ENCODE peak calls at places on chromosomes 4 and X, in eight cellular contexts. T is AG10803, Z is K562, I is kidney, K is fibroblast of lung, H is fibroblast of pulmonary artery, G is ovary, S is psoas muscle. W is an unnamed sample.

GRCh38 chr4:58274553-58274952 is 1164.4 kb upstream of the IGFBP7 start:
- DNase-seq in T (no peak), Z (no peak), I (no peak), K (no peak), H (no peak), G (no peak), S (no peak), W (no peak)

GRCh38 chr4:40195182-40196177 is 1.4 kb upstream of the RHOH start:
- DNase-seq in T (no peak), Z (no peak), I (no peak), K (no peak), H (no peak), G (no peak), S (no peak), W (no peak)

GRCh38 chr4:30948653-30949052 is 228.5 kb downstream of the PCDH7 start:
- DNase-seq in T (no peak), Z (no peak), I (no peak), K (peak), H (peak), G (no peak), S (no peak), W (no peak)

GRCh38 chr4:176988226-176988625 is 195.5 kb upstream of the VEGFC start:
- DNase-seq in T (peak), Z (no peak), I (no peak), K (peak), H (peak), G (no peak), S (no peak), W (no peak)

GRCh38 chr4:94833394-94833793 is 75.6 kb downstream of the BMPR1B start:
- DNase-seq in T (no peak), Z (no peak), I (no peak), K (peak), H (no peak), G (no peak), S (no peak), W (no peak)

GRCh38 chr4:178556796-178557195 is 1114.6 kb upstream of the AGA start:
- DNase-seq in T (no peak), Z (no peak), I (no peak), K (no peak), H (no peak), G (no peak), S (no peak), W (no peak)

GRCh38 chrX:130497531-130497930 is 95.7 kb downstream of the RBMX2 start:
- DNase-seq in T (no peak), Z (no peak), I (no peak), K (no peak), H (no peak), G (no peak), S (no peak), W (no peak)

GRCh38 chr4:163063891-163064290 is 102.8 kb downstream of the NAF1 start:
- DNase-seq in T (peak), Z (no peak), I (no peak), K (peak), H (peak), G (no peak), S (no peak), W (no peak)

GRCh38 chr4:182918791-182919302 is 1.7 kb upstream of the DCTD start:
- DNase-seq in T (no peak), Z (no peak), I (no peak), K (no peak), H (no peak), G (no peak), S (no peak), W (no peak)

GRCh38 chr4:2860391-2861348 is 17.0 kb downstream of the ADD1 start:
- DNase-seq in T (no peak), Z (peak), I (peak), K (peak), H (peak), G (no peak), S (no peak), W (no peak)

GRCh38 chr4:677431-678293 is 3.3 kb downstream of the MYL5 start:
- DNase-seq in T (peak), Z (no peak), I (peak), K (no peak), H (no peak), G (no peak), S (no peak), W (no peak)

GRCh38 chr4:24770111-24770584 is 25.2 kb upstream of the SOD3 start:
- DNase-seq in T (peak), Z (no peak), I (no peak), K (peak), H (peak), G (no peak), S (no peak), W (no peak)

GRCh38 chrX:118730500-118731247 is 3.3 kb downstream of the IL13RA1 start:
- DNase-seq in T (peak), Z (no peak), I (no peak), K (peak), H (peak), G (no peak), S (no peak), W (no peak)

GRCh38 chr4:78235800-78236199 is 178.7 kb downstream of the FRAS1 start:
- DNase-seq in T (no peak), Z (no peak), I (no peak), K (no peak), H (no peak), G (no peak), S (no peak), W (no peak)

GRCh38 chrX:1336331-1337143 is at the start of gene IL3RA:
- DNase-seq in T (peak), Z (no peak), I (peak), K (no peak), H (peak), G (no peak), S (no peak), W (peak)

GRCh38 chrX:101287402-101287801 is 3.7 kb downstream of the TAF7L start:
- DNase-seq in T (peak), Z (peak), I (no peak), K (peak), H (peak), G (no peak), S (no peak), W (no peak)

GRCh38 chrX:52990848-52991247 is 32.5 kb upstream of the FAM156A start:
- DNase-seq in T (no peak), Z (no peak), I (no peak), K (peak), H (no peak), G (no peak), S (no peak), W (no peak)

GRCh38 chr4:16050669-16051068 is 33.2 kb downstream of the PROM1 start:
- DNase-seq in T (no peak), Z (no peak), I (no peak), K (no peak), H (no peak), G (no peak), S (no peak), W (no peak)

DNA sequence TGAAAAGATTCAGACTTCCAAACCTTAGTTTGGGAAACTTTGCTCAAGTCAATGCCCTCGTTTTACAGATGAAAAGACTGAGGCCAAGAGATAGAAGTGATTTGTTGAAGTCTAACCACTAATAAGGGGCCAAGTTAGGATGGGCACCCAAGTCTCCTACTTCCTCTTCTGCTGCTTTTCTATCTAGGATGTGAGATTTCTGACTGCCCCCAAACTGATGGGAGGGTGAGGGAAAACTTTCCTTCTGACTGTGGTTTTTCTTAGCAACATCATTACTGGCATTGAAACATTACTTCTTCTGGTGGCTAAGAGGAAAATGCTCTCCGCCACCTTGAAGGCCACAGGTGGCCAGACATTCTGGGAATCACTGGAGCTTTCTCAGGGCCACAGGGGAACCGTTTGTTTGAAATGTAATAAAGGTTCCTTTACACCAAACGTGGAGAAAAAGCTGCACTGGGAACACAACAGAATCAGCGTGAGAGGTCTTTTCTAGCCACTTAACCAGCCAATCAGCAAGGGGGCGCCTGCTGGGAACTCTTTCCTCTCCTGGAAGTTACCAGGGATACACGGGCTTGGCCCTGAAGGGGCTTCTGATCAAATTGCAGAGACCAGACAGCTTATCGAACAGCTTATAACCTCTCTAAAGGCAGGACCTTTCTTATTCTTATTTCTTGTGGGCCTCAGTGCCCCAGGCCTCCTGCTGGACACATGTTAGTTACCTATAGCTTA is 115.9 kb upstream of the TEX13D start:
- DNase-seq in T (no peak), Z (no peak), I (no peak), K (no peak), H (no peak), G (no peak), S (no peak), W (no peak)
- H3K4me3 ChIP-seq in T (no peak), Z (no peak), I (no peak), K (no peak), H (no peak), G (no peak), S (no peak), W (no peak)

DNA sequence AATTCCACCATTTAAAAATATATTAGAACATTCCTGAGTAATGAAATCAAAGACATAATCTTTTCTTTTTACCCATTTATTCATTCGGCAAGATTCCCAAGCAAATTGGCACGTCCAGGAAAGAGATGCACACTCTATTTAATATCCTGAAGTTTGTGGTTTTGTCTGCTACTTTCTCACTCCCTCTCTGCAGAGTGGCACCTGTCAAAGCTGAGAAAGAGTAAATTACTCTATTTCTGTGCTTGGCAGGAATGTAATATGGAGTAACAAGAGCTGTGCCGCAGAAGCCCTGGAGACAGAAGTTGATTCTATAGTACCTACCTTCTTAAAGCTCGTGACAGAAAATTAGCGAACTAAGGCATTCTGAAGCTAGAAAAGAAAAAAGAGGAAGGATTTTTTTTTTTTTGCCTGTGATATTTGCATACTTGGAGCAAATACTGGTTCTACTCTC is 5.5 kb downstream of the GSTCD start:
- DNase-seq in T (no peak), Z (no peak), I (no peak), K (peak), H (no peak), G (no peak), S (no peak), W (no peak)
- H3K4me3 ChIP-seq in T (no peak), Z (no peak), I (no peak), K (no peak), H (peak), G (no peak), S (peak), W (peak)

GRCh38 chr4:85824166-85824945 is 349.4 kb downstream of the ARHGAP24 start:
- DNase-seq in T (peak), Z (no peak), I (no peak), K (peak), H (no peak), G (no peak), S (no peak), W (no peak)

GRCh38 chr4:85831647-85832046 is 356.7 kb downstream of the ARHGAP24 start:
- DNase-seq in T (no peak), Z (no peak), I (peak), K (no peak), H (no peak), G (no peak), S (no peak), W (no peak)

GRCh38 chr4:85825937-85826678 is 351.2 kb downstream of the ARHGAP24 start:
- DNase-seq in T (peak), Z (no peak), I (no peak), K (peak), H (peak), G (no peak), S (no peak), W (no peak)

GRCh38 chr4:85829276-85830051 is 354.5 kb downstream of the ARHGAP24 start:
- DNase-seq in T (no peak), Z (no peak), I (no peak), K (peak), H (peak), G (no peak), S (no peak), W (no peak)

DNA sequence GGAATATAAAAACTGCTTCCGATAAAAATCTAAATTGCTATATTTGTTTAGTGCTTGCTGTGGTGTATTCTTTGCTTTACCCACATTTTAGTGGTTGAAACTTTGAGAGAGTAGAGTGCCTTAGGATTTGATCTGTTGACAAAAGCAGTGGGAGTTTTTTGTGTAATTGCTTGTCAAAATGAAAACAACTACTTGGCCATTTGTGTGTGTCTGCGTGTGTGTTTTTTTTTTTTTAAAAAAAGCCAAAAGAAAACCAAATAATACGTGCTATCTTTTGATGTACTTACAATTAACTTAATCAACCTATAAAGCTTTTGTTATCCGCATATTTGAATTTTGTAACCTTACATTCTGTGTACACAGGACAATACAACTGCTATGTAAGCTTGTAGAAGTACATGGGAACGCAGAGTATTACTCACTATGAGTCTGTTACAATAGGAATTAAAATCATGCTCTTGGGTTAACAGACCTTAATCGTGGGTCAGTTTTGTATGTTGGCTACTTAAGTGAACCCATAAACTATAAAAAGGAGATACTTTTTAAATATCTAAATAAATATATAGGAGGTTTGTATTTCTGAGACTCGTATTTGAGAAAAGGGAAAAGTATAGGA is 353.5 kb downstream of the ARHGAP24 start:
- DNase-seq in T (peak), Z (no peak), I (no peak), K (peak), H (peak), G (no peak), S (no peak), W (no peak)
- H3K4me3 ChIP-seq in T (peak), Z (no peak), I (peak), K (peak), H (peak), G (no peak), S (peak), W (peak)

GRCh38 chrX:152451731-152451980 is 541 bp upstream of the GABRA3 start:
- DNase-seq in T (no peak), Z (no peak), I (no peak), K (no peak), H (no peak), G (no peak), S (no peak), W (no peak)

GRCh38 chrX:152444338-152444737 is 6.8 kb downstream of the GABRA3 start:
- DNase-seq in T (no peak), Z (peak), I (no peak), K (no peak), H (no peak), G (no peak), S (no peak), W (no peak)

GRCh38 chrX:152445926-152446325 is 5.2 kb downstream of the GABRA3 start:
- DNase-seq in T (no peak), Z (no peak), I (no peak), K (peak), H (no peak), G (no peak), S (no peak), W (no peak)

GRCh38 chrX:152450076-152450475 is 1.0 kb downstream of the GABRA3 start:
- DNase-seq in T (no peak), Z (no peak), I (no peak), K (no peak), H (no peak), G (no peak), S (no peak), W (no peak)
- H3K4me3 ChIP-seq in T (no peak), Z (no peak), I (no peak), K (no peak), H (no peak), G (no peak), S (no peak), W (no peak)

GRCh38 chrX:31487946-31488345 is 416.1 kb upstream of the FTHL17 start:
- DNase-seq in T (no peak), Z (no peak), I (no peak), K (no peak), H (no peak), G (no peak), S (no peak), W (no peak)

GRCh38 chrX:31480696-31481095 is 408.9 kb upstream of the FTHL17 start:
- DNase-seq in T (no peak), Z (no peak), I (no peak), K (no peak), H (no peak), G (no peak), S (no peak), W (no peak)

DNA sequence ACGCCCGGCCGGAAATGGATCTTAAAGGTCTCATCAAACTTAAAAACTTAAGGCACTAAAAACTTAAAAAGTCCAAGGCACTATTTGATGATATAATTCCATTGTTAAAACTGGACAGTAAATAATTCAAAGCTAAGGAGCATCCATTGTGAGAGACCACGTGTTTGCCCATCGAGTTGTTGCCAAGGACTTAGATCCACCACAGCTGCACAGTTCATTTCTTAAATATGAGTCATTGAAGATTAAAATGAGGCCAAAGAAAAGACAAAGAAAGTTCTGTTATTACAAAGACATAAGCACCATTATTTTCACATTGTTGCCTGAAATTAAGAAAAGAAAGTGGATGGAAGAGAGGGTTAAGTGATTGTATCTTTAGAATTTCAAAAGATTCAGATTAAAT is 411.5 kb upstream of the FTHL17 start:
- DNase-seq in T (peak), Z (no peak), I (no peak), K (peak), H (peak), G (no peak), S (no peak), W (no peak)
- H3K4me3 ChIP-seq in T (no peak), Z (no peak), I (no peak), K (no peak), H (no peak), G (no peak), S (no peak), W (no peak)

W was measured in ascending aorta.